ENCODE peak calls at places on chromosomes 1 and 21, in seven cellular contexts. J, R, Y, N, C, F and P are unnamed samples.

GRCh38 chr1:174158767-174159252 is 510 bp upstream of the RABGAP1L start:
- DNase-seq in C (no peak), J (no peak), N (no peak), F (no peak), R (no peak), Y (no peak), P (no peak)

GRCh38 chr1:99707535-99708142 is 58.8 kb downstream of the FRRS1 start:
- DNase-seq in C (no peak), J (peak; percentile 77), N (peak; percentile 58), Y (no peak), R (peak; percentile 39), F (peak; percentile 86), P (peak; percentile 74)

GRCh38 chr1:181818943-181819342 is 242.6 kb downstream of the ZNF648 start:
- DNase-seq in C (no peak), F (no peak), Y (no peak), R (no peak), J (no peak), N (no peak), P (no peak)

GRCh38 chr1:225942574-225942973 is 1.6 kb upstream of the LEFTY2 start:
- DNase-seq in J (peak; percentile 27), R (no peak), C (no peak), F (peak; percentile 80), Y (no peak), N (no peak), P (no peak)

GRCh38 chr1:201019321-201019977 is 4.1 kb downstream of the KIF21B start:
- DNase-seq in N (no peak), F (no peak), J (peak; percentile 97), Y (peak; percentile 91), R (peak; percentile 40), C (no peak), P (no peak)

GRCh38 chr21:35053356-35054096 is 4.4 kb upstream of the RUNX1 start:
- DNase-seq in F (no peak), N (no peak), J (no peak), Y (no peak), R (no peak), C (peak; percentile 94), P (peak; percentile 77)

GRCh38 chr1:205012416-205013140 is 30.4 kb upstream of the CNTN2 start:
- DNase-seq in R (no peak), N (no peak), Y (no peak), C (no peak), J (no peak), F (no peak), P (no peak)

GRCh38 chr1:36123357-36123756 is 1.7 kb downstream of the COL8A2 start:
- DNase-seq in R (no peak), F (no peak), C (no peak), N (no peak), Y (no peak), J (no peak), P (no peak)

GRCh38 chr1:85142753-85143152 is 58.1 kb downstream of the SYDE2 start:
- DNase-seq in Y (no peak), N (no peak), R (peak; percentile 50), J (no peak), C (no peak), F (no peak), P (no peak)

GRCh38 chr1:179077396-179077795 is 4.5 kb upstream of the TOR3A start:
- DNase-seq in F (no peak), Y (no peak), N (no peak), C (no peak), J (no peak), R (no peak), P (no peak)

GRCh38 chr1:230173176-230173575 is 106.1 kb downstream of the GALNT2 start:
- DNase-seq in J (no peak), F (no peak), Y (no peak), R (no peak), N (no peak), C (no peak), P (peak; percentile 10)

GRCh38 chr1:8430476-8430875 is 112.6 kb downstream of the SLC45A1 start:
- DNase-seq in R (no peak), J (no peak), Y (no peak), C (no peak), F (no peak), N (no peak), P (no peak)

GRCh38 chr1:238129677-238130076 is 239.0 kb upstream of the ZP4 start:
- DNase-seq in Y (no peak), F (no peak), C (no peak), J (no peak), R (no peak), N (no peak), P (no peak)

GRCh38 chr1:85330206-85330605 is 53.8 kb upstream of the BCL10 start:
- DNase-seq in J (no peak), N (no peak), Y (no peak), C (no peak), F (peak; percentile 85), R (no peak), P (no peak)

GRCh38 chr1:198542632-198543031 is 2.2 kb upstream of the ATP6V1G3 start:
- DNase-seq in Y (no peak), F (no peak), J (no peak), R (no peak), N (no peak), C (no peak), P (no peak)

GRCh38 chr1:150528196-150528595 is 12.6 kb downstream of the FALEC start:
- DNase-seq in F (no peak), N (no peak), C (no peak), R (no peak), J (no peak), Y (no peak), P (no peak)

GRCh38 chr1:15212989-15213291 is 34.1 kb upstream of the FHAD1 start:
- DNase-seq in F (no peak), J (no peak), C (no peak), Y (no peak), N (no peak), R (no peak), P (no peak)

GRCh38 chr1:15210651-15211390 is 36.2 kb upstream of the FHAD1 start:
- DNase-seq in C (no peak), Y (no peak), J (no peak), R (no peak), N (no peak), F (no peak), P (peak; percentile 21)

GRCh38 chr1:15212216-15212988 is 34.6 kb upstream of the FHAD1 start:
- DNase-seq in C (no peak), R (no peak), J (no peak), F (no peak), Y (no peak), N (no peak), P (no peak)

GRCh38 chr1:15213333-15213732 is 33.7 kb upstream of the FHAD1 start:
- DNase-seq in J (no peak), Y (no peak), F (no peak), N (no peak), C (no peak), R (no peak), P (no peak)

GRCh38 chr1:15211424-15211823 is 35.6 kb upstream of the FHAD1 start:
- DNase-seq in C (no peak), F (no peak), J (no peak), R (no peak), N (no peak), Y (no peak), P (no peak)
- TF ChIP-seq POLR2AphosphoS5 in C (no peak), F (no peak), J (no peak), R (no peak), N (no peak), Y (no peak), P (no peak)

GRCh38 chr1:78003882-78004718 is 639 bp upstream of the DNAJB4 start:
- DNase-seq in Y (peak; percentile 19), R (peak; percentile 48), F (peak; percentile 79), J (peak; percentile 78), C (no peak), N (peak; percentile 19), P (peak; percentile 75)
- TF ChIP-seq POLR2A in Y (peak; percentile 99), R (peak; percentile 18), F (peak; percentile 91), J (no peak), C (no peak), N (no peak), P (no peak)

DNA sequence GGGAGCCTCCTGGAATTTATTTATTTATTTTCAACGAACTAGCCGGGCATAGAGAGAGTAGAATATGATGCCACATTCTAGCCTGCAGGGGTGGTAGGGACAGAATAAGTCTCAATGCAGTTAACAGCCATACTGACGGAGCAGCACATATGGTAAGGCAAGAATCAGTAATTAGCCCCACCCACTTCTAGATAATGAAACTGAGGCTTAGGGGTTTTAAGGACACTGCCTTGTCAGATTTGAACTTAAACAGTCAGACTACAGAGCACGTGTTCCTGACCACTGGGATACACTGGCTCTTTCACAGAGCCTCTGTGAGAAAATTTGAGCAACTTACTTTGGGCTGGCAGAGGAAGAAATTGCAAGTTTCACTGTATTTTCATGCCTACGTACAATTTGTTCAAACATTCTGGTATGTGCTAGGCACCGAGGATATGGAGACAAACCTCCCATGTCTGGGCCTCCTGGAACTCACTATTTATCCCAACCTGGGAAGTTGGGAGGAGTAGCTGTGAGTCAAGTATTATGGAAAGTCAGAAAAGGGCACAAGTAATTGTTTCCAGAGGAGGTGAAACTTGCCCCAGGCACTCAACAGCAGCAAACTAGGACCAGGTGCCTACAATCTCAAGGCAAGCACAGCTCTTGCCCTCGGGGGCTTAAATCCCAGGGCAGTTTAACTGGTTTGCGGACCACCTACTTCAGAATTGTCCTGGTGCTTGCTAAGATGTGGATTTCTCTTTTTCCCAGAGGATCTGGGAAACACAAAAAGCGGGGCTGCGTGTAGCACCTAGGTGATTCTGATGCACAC is 1.6 kb upstream of the CLIC4 start:
- DNase-seq in R (no peak), Y (no peak), N (no peak), C (no peak), F (peak; percentile 39), J (no peak), P (no peak)
- TF ChIP-seq POLR2AphosphoS5 in R (no peak), Y (no peak), N (no peak), C (no peak), F (no peak), J (no peak), P (peak; percentile 71)

DNA sequence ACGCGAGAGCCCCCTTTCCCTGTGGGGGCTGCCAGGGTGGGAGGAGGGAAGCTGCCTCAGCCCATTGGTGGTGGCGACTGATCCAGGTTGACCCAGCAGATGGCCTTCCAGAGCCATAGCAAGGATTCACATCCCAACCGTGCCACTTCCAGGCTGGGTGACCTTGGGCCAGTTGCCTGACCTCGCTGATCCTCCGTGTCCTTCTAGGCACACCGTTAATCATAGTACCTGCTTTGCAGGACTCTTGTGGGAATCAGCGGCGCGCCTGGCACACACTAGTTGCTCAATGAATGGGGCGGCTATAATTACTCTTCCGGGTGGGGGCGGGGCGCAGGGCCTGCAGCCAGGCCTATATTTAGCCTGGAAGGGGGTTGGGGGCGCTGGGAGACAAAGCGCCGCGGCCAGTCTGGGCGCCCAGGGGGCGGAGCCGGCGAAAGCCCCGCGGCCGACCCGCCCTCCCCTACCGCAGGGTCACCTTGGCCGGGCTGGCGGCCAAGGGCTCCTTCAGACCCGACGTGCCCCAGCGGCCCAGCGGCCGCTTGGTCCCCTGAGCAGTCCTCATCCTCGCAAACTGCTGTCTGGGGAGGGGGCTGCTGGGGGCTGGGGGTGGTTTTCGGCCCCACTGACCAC is 5.1 kb downstream of the HSPB7 start:
- DNase-seq in F (peak; percentile 46), Y (no peak), R (peak; percentile 54), J (no peak), C (no peak), N (peak; percentile 54), P (peak; percentile 89)
- TF ChIP-seq POLR2A in F (no peak), Y (no peak), R (no peak), J (no peak), C (no peak), N (no peak), P (no peak)